ENCODE peak calls at places on chromosomes 4 and X, in six cellular contexts. D is SK-N-SH, K is MM.1S, G is OCI-LY7, T is GM23248, Q is PC-3. I is an unnamed sample. For H3K4me1, the result is how much of the 10 kb centered on the place peaks cover.

GRCh38 chr4:15958562-15958961 is 4.4 kb downstream of the FGFBP2 start:
- DNase-seq in T (no peak), D (no peak), K (no peak), G (no peak), Q (no peak), I (no peak)

GRCh38 chrX:15242899-15243555 is 26.9 kb downstream of the ASB9 start:
- DNase-seq in G (peak), T (peak), K (peak), Q (peak), D (peak), I (peak)

GRCh38 chr4:29051381-29051965 is 1668.7 kb upstream of the PCDH7 start:
- DNase-seq in T (no peak), G (no peak), K (no peak), D (no peak), Q (no peak), I (peak)

GRCh38 chr4:151484396-151485102 is 75.6 kb downstream of the FHIP1A start:
- DNase-seq in D (no peak), G (no peak), T (peak), Q (peak), K (no peak), I (peak)

GRCh38 chr4:181661090-181661489 is 582.1 kb upstream of the TENM3 start:
- DNase-seq in K (no peak), Q (no peak), D (no peak), G (no peak), T (peak), I (no peak)

GRCh38 chr4:127832585-127832984 is 48.1 kb upstream of the PLK4 start:
- DNase-seq in T (no peak), D (no peak), K (peak), G (peak), Q (no peak), I (no peak)

GRCh38 chr4:10105421-10105820 is 11.2 kb downstream of the WDR1 start:
- DNase-seq in K (no peak), T (peak), D (no peak), G (no peak), Q (peak), I (no peak)

GRCh38 chrX:111095974-111096870 is at the start of gene PAK3:
- DNase-seq in T (peak), Q (peak), G (no peak), K (peak), D (peak), I (peak)

GRCh38 chr4:108651068-108651794 is 832 bp downstream of the OSTC start:
- DNase-seq in D (peak), T (peak), G (peak), Q (peak), K (peak), I (peak)

GRCh38 chrX:103565197-103565596 is 20.1 kb upstream of the TCEAL4 start:
- DNase-seq in Q (no peak), T (peak), K (peak), G (no peak), D (no peak), I (no peak)

GRCh38 chrX:129632443-129632842 is 22.3 kb downstream of the APLN start:
- DNase-seq in G (no peak), K (no peak), T (peak), Q (no peak), D (no peak), I (no peak)

GRCh38 chrX:150363561-150364346 is 637 bp downstream of the MAMLD1 start:
- DNase-seq in Q (peak), K (no peak), T (peak), D (peak), G (no peak), I (peak)

GRCh38 chr4:112031712-112032328 is 113.4 kb upstream of the FAM241A start:
- DNase-seq in Q (peak), D (peak), T (peak), K (peak), G (peak), I (peak)

GRCh38 chr4:3468154-3468553 is 5.0 kb downstream of the DOK7 start:
- DNase-seq in T (no peak), K (no peak), D (no peak), Q (no peak), G (no peak), I (no peak)

GRCh38 chrX:16484338-16484737 is 165.6 kb upstream of the S100G start:
- DNase-seq in G (no peak), Q (peak), K (no peak), T (peak), D (no peak), I (no peak)

GRCh38 chrX:42384956-42385355 is 393.0 kb downstream of the PPP1R2C start:
- DNase-seq in Q (peak), D (no peak), T (no peak), K (no peak), G (no peak), I (no peak)

GRCh38 chr4:161642708-161643107 is 521.1 kb downstream of the FSTL5 start:
- DNase-seq in D (peak), K (no peak), T (peak), Q (peak), G (no peak), I (no peak)

GRCh38 chr4:139229534-139230039 is 50.4 kb downstream of the MGARP start:
- DNase-seq in T (peak), Q (peak), D (peak), K (peak), G (peak), I (peak)

GRCh38 chr4:76634239-76634638 is 199.2 kb downstream of the SHROOM3 start:
- DNase-seq in K (no peak), T (peak), Q (peak), D (no peak), G (no peak), I (no peak)

GRCh38 chr4:126144838-126145237 is 830.1 kb downstream of the FAT4 start:
- DNase-seq in K (no peak), D (no peak), G (no peak), Q (no peak), T (peak), I (no peak)

GRCh38 chrX:118115948-118116307 is 682 bp downstream of the KLHL13 start:
- DNase-seq in D (no peak), Q (no peak), G (no peak), T (no peak), K (no peak), I (no peak)

GRCh38 chr4:24651266-24651665 is 66.9 kb upstream of the DHX15 start:
- DNase-seq in G (no peak), T (no peak), D (no peak), K (no peak), Q (no peak), I (no peak)

GRCh38 chrX:38968344-38968743 is 167.1 kb downstream of the MID1IP1 start:
- DNase-seq in K (no peak), G (no peak), D (no peak), Q (no peak), T (no peak), I (no peak)

GRCh38 chr4:188076169-188076568 is 33.2 kb downstream of the TRIML2 start:
- DNase-seq in K (no peak), Q (no peak), T (no peak), G (no peak), D (no peak), I (no peak)

GRCh38 chr4:20253799-20254409 is 2.2 kb downstream of the SLIT2 start:
- DNase-seq in Q (peak), K (no peak), T (peak), G (no peak), D (peak), I (peak)

GRCh38 chr4:20253272-20253798 is 1.6 kb downstream of the SLIT2 start:
- DNase-seq in Q (no peak), K (no peak), D (no peak), G (no peak), T (peak), I (peak)

GRCh38 chr4:20255823-20256222 is 4.1 kb downstream of the SLIT2 start:
- DNase-seq in K (no peak), T (peak), Q (no peak), G (no peak), D (no peak), I (peak)

GRCh38 chr4:20255251-20255586 is 3.5 kb downstream of the SLIT2 start:
- DNase-seq in K (no peak), G (no peak), Q (no peak), D (no peak), T (peak), I (no peak)

DNA sequence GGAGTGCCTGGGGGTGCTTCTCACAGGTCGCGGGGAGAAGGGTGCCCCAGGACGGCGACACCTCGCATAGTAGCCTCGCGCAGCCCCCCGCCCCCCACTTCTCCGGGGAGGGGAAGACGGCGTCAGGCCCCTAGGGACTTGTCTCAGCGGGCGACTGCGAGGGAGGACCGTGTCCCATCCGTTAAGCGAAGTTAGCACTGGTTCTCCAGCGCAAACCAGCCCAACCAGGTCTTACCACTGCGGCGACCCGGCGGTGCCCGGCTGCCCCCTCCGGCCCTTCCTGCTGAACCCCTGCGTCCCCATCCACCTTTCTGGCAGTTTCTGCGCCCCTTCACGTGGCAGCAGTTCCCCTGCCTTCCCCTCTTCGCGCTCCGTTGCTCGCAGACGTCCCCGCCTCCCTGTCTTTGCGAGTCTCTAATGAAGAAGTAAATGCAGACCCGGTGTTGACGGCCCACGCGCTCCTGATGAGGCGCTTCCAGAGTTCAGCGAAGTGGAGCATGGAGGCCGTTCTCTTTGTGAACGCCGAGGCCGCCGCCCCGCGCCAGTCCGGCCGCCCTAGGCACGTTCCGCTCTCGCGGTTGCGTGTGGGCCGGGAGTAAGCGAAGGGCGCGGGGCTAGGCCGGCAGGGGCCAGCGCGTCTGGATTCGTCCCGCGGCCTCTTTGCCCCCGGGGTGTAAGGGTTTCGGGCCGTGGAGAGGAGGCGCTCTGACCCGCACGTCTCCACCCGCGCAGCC is 3.0 kb downstream of the SLIT2 start:
- DNase-seq in G (no peak), T (peak), Q (no peak), D (peak), K (no peak), I (peak)
- TF ChIP-seq EZH2phosphoT487 in G (no peak), T (no peak), Q (no peak), D (no peak), K (no peak), I (no peak)

DNA sequence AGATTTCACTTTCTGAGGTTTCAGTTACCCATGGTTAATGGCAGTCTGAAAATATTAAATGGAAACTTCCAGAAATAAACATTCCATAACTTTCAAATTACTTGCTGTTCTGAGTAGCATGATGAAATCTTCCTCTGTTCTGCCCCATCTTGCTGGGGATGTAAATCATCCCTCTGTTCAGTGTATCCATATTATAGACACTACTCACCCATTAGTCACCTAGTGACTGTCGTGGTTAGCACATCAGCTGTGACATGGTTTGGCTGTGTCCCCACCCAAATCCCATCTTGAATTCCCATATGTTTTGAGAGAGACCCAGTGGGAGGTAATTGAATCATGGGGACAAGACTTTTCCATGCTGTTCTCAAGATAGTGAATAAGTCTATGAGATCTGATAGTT is 125.5 kb upstream of the GIMD1 start:
- DNase-seq in T (peak), G (no peak), D (no peak), Q (peak), K (no peak), I (no peak)
- H3K4me1 ChIP-seq in T (half or more), G (under half), D (under half), Q (under half), K (under half), I (under half)

DNA sequence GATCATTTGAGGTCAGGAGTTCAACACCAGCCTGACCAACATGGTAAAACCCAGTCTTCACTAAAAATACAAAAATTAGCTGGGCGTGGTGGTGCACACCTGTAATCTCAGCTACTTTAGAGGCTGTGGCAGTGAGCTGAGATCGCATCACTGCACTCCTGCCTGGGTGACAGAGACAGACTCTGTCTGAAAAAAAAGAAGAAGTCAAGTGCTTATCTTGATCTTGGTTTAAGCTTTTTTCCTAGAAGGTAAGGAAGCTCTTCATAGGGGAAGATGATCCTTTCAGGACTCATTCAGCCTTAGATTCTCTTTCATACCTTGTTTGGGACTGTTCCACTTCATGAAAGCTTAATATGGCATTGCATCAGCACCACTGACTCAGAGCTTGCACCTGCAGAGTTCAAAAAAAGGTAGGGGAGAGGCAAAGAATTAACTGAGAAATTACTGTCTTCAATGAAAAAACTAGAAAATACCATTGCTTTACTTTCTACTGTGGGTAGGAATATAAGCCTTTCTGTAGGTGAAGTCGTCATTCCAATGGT is 70.8 kb upstream of the EPGN start:
- DNase-seq in D (no peak), T (no peak), G (no peak), Q (no peak), K (no peak), I (no peak)
- TF ChIP-seq EZH2phosphoT487 in D (no peak), T (no peak), G (no peak), Q (no peak), K (no peak), I (no peak)

GRCh38 chr4:184455299-184455698 is 19.1 kb downstream of the IRF2 start:
- DNase-seq in Q (no peak), D (no peak), T (no peak), K (no peak), G (no peak), I (no peak)

GRCh38 chr4:184451726-184452125 is 22.6 kb downstream of the IRF2 start:
- DNase-seq in D (peak), K (no peak), G (no peak), T (no peak), Q (no peak), I (no peak)

GRCh38 chr4:184450743-184451142 is 23.6 kb downstream of the IRF2 start:
- DNase-seq in G (no peak), T (peak), Q (no peak), K (no peak), D (peak), I (no peak)

GRCh38 chr4:184456337-184456736 is 18.0 kb downstream of the IRF2 start:
- DNase-seq in K (no peak), Q (no peak), G (no peak), T (no peak), D (no peak), I (no peak)

GRCh38 chr4:184453402-184454160 is 20.8 kb downstream of the IRF2 start:
- DNase-seq in D (no peak), G (peak), Q (peak), K (peak), T (peak), I (peak)
- H3K4me1 ChIP-seq in D (half or more), G (half or more), Q (under half), K (half or more), T (half or more), I (half or more)

DNA sequence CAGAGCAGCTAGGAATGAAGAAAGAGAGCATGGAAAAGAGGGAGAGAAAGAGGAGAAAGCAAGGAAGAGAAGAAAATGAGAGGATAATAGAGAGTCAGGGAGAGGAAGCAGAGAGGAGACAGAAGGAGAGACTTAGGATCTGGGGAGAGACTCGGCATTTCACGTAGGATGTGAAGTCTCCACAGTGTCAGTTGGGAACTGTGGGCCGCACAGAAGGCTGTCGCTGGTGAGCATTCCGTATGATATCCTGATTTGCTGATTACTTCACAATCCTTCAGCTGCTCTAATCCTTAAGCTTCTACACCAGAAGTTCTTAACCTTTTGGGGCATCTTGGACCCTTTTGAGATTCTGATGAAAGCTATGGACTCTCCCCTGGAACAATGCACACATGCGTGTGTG is 14.0 kb downstream of the NLGN3 start:
- DNase-seq in D (no peak), Q (no peak), T (no peak), G (no peak), K (no peak), I (no peak)
- TF ChIP-seq EZH2phosphoT487 in D (no peak), Q (no peak), T (no peak), G (no peak), K (no peak), I (no peak)

GRCh38 chr4:109672173-109672572 is 31.1 kb downstream of the CASP6 start:
- DNase-seq in D (no peak), K (no peak), Q (no peak), T (no peak), G (no peak), I (no peak)

GRCh38 chr4:109675181-109675580 is 28.1 kb downstream of the CASP6 start:
- DNase-seq in G (no peak), K (no peak), D (no peak), T (peak), Q (no peak), I (no peak)

GRCh38 chr4:109673303-109673702 is 29.9 kb downstream of the CASP6 start:
- DNase-seq in Q (no peak), G (no peak), D (no peak), K (no peak), T (no peak), I (no peak)

GRCh38 chr4:109675843-109676242 is 27.4 kb downstream of the CASP6 start:
- DNase-seq in K (no peak), Q (no peak), D (no peak), G (no peak), T (no peak), I (no peak)

GRCh38 chr4:109676886-109677285 is 26.4 kb downstream of the CASP6 start:
- DNase-seq in D (no peak), K (no peak), Q (peak), G (no peak), T (no peak), I (no peak)
- H3K4me1 ChIP-seq in D (under half), K (under half), Q (under half), G (under half), T (under half), I (under half)

GRCh38 chr4:113869743-113870375 is 108.3 kb upstream of the CAMK2D start:
- DNase-seq in K (peak), Q (peak), T (peak), D (no peak), G (peak), I (no peak)

GRCh38 chr4:113874480-113874879 is 105.0 kb downstream of the ARSJ start:
- DNase-seq in D (no peak), G (no peak), K (no peak), Q (no peak), T (no peak), I (no peak)

GRCh38 chr4:113871080-113871479 is 108.4 kb downstream of the ARSJ start:
- DNase-seq in G (no peak), Q (no peak), K (no peak), D (no peak), T (no peak), I (peak)

GRCh38 chr4:113872426-113873260 is 106.8 kb downstream of the ARSJ start:
- DNase-seq in T (peak), G (no peak), Q (no peak), K (no peak), D (no peak), I (no peak)
- TF ChIP-seq EZH2phosphoT487 in T (no peak), G (no peak), Q (no peak), K (no peak), D (no peak), I (no peak)

DNA sequence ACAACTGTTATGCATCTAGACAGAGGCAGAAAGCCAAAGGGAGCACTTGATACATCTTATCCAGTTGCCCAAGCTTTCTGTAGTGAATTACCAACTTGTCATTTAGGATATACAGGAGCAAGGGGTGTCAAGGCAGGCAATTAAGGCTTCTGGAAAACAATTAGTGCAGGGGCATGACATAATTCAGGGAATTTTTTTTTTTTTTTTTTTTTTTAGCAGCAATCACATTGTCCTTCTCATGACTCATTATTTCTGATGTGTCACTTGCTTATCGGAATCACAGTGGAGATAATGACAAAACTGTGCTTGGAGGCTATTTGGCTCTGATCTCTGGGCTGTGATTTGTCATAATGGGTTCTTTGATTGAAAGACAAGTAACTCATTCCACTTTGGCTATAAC is 259.5 kb downstream of the ARHGAP24 start:
- DNase-seq in G (no peak), Q (peak), K (no peak), T (peak), D (no peak), I (no peak)
- H3K4me1 ChIP-seq in G (under half), Q (under half), K (under half), T (under half), D (under half), I (under half)

GRCh38 chrX:2552621-2553297 is 52.0 kb upstream of the DHRSX start:
- DNase-seq in K (no peak), D (no peak), Q (peak), G (no peak), T (peak), I (no peak)
- TF ChIP-seq EZH2phosphoT487 in K (no peak), D (no peak), Q (no peak), G (no peak), T (peak), I (no peak)

GRCh38 chr4:153506972-153507678 is 41.0 kb downstream of the TMEM131L start:
- DNase-seq in T (no peak), D (no peak), G (no peak), K (no peak), Q (no peak), I (no peak)
- H3K4me1 ChIP-seq in T (under half), D (under half), G (under half), K (under half), Q (under half), I (under half)

I was measured in GM23338.